ENCODE peak calls at places on chromosomes 5 and 9, in five cellular contexts. Q, F, O, I and U are unnamed samples. For H3K4me1, the result is how much of the 10 kb centered on the place peaks cover.

GRCh38 chr5:17434982-17435381 is 63.0 kb upstream of the TAF11L2 start:
- DNase-seq in F (no peak), O (no peak), I (no peak), Q (no peak), U (no peak)

GRCh38 chr5:63398346-63398745 is 563.9 kb downstream of the HTR1A start:
- DNase-seq in F (no peak), I (no peak), Q (no peak), O (no peak), U (no peak)

GRCh38 chr5:126998895-126999570 is 31.3 kb downstream of the MARCHF3 start:
- DNase-seq in Q (no peak), O (no peak), F (no peak), I (no peak), U (no peak)

GRCh38 chr5:1777281-1778137 is 22.1 kb downstream of the MRPL36 start:
- DNase-seq in I (no peak), F (no peak), Q (no peak), O (no peak), U (no peak)

GRCh38 chr9:134218230-134218629 is 53.9 kb upstream of the RNU6ATAC start:
- DNase-seq in Q (no peak), O (no peak), I (no peak), F (no peak), U (no peak)

GRCh38 chr5:15966066-15966640 is 213.4 kb downstream of the MARCHF11 start:
- DNase-seq in F (no peak), O (no peak), I (no peak), Q (no peak), U (no peak)

GRCh38 chr9:136103651-136104487 is 8.8 kb upstream of the NACC2 start:
- DNase-seq in Q (no peak), O (no peak), I (peak), F (no peak), U (no peak)

GRCh38 chr5:161431963-161432362 is 114.6 kb downstream of the GABRB2 start:
- DNase-seq in O (no peak), F (no peak), Q (no peak), I (no peak), U (no peak)

GRCh38 chr5:149581931-149582768 is 852 bp downstream of the ARHGEF37 start:
- DNase-seq in I (peak), O (no peak), F (no peak), Q (no peak), U (peak)

GRCh38 chr5:109997191-109997590 is 307.5 kb downstream of the MAN2A1 start:
- DNase-seq in O (no peak), I (no peak), F (no peak), Q (no peak), U (no peak)

GRCh38 chr9:73269430-73270101 is 117.9 kb downstream of the ANXA1 start:
- DNase-seq in I (no peak), F (peak), Q (peak), O (peak), U (peak)

DNA sequence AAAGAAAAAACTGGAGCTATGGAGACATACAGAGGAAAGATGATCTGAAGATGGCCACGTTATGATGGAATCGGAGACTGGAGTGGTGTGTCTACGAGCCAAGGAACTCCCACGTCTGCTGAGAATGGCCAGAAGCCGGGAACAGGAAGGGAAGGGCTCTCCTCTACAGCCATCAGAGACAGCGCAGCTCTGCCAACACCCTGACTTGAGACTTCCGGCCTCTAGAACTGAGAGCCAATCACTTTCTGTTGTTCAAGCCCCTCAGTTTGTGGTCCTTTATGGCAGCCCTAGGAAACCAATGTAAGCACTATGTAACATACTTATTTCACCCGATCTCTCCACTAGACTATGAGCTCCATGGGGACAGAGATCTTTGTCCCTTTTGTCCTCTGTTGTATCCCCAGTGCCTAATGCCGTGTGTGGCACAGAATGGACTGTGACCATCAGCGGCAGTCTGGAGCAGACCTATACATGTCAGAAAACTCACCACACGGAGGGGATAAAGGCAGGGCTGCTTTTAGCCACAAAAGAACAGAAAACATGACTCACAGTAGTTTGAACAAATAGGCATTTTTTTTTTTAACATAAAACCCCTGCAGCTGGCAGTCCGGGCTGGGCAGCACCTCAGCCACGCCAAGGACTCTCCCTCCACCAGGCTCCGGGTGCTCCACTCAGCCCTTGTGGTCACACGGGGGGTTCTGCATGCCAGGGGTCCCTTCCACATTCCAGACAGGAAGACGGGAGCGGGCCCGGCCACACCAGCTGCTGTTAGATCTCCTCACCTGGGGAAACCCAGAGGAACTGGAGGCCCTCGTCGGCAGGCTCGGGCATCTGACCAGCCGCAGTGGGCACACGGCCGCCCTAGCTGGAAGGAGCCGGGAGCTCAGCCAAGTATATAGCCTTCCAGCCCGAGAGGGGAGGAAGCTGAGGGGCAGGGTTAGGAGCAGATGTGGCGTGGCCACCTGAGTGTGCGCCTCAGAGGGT is 16.1 kb upstream of the MXD3 start:
- DNase-seq in I (no peak), O (no peak), F (peak), Q (no peak), U (peak)
- H3K4me2 ChIP-seq in I (no peak), O (no peak), F (peak), Q (peak), U (peak)

DNA sequence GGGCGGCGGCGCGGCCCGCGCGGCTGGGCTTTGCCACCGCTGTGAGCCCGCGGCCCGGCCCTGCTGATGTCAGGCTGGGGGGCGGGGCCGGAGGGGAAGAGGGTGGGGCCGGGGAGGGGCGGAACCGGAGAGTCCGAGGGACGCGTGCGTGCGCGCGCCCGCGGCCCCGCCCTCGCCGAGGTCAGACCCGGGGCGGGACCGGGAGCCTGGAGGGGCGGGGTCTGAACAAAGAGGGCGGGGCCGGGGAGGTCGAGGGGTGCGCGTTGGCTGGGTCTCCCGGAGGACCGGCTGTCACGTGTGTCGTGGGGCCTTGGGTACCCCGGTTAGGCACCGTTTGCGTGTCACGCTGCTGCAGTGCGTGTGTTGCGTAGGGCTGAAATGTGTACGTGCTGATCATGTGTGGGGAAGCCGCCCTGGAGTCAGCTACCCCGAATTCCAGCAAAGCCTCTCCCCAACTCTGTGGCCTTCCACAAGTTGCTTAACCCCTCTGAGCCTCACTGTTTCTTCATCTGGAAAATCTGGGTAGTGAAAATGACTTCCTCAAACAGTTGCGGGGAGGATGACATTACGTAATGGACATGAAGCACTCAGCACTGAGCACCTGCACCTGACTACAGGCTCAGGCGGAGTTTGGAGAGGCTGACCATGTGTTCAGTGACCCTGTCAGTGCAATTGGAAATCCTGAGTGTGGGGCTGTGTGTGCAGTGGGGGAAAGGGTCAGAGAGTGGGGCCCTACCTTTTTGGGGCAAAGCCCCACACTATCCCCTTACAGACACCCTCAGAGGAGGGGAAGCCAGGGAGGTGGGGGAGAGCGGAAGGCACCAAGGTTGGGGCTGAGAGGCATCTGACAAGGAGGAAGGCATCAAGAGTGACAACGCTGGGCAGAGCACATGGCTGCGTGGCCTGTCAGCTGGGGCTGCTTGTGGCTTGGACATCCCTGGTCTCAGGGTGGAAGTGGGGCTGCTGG is at the start of gene RALGDS:
- DNase-seq in O (peak), Q (peak), F (peak), I (peak), U (peak)
- H3K4me1 ChIP-seq in O (half or more), Q (under half), F (under half), I (under half), U (under half)

GRCh38 chr9:84266087-84266561 is 74.4 kb downstream of the SLC28A3 start:
- DNase-seq in Q (peak), O (no peak), F (peak), I (no peak), U (no peak)

GRCh38 chr9:84276741-84277140 is 63.8 kb downstream of the SLC28A3 start:
- DNase-seq in O (no peak), Q (no peak), I (no peak), F (no peak), U (no peak)

GRCh38 chr9:84271004-84271886 is 69.3 kb downstream of the SLC28A3 start:
- DNase-seq in I (peak), F (no peak), Q (no peak), O (no peak), U (peak)

GRCh38 chr9:84277646-84278045 is 62.9 kb downstream of the SLC28A3 start:
- DNase-seq in F (no peak), O (no peak), Q (no peak), I (no peak), U (no peak)

DNA sequence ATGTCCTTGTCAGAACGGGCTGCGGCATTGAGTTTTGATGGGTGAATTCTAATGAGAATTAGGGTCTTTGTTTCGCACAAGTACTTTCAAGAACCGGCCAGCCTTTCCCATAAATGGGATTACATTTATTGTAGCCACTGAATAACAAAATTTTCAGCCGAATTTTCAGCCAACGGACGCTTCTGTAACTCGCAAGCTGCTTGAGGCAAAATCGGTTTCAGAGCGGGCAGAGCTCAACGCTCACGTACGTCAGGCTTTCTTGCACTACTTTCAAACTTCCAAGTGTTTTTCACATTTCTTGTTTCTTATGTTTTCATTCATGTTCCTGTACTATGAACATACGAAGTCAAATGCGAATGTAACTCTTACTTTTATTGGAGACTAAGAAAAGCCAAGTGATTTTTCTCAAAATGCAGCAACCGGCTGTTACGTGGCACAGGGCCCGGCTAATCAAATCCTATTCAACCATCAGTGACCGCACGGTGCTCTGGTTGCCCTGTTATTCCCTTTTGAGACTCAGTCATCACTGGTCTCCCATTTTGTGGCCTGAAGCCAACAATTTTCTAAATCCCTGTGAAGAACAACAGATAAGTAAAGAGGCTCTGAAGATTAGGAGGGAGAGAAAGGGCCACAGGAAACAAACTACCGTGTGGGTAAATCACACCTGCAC is 68.5 kb downstream of the SLC28A3 start:
- DNase-seq in F (no peak), O (no peak), Q (no peak), I (no peak), U (no peak)
- TF ChIP-seq JUN in F (no peak), O (no peak), Q (no peak), I (no peak), U (no peak)

GRCh38 chr9:87855061-87855460 is 27.6 kb upstream of the SPATA31E1 start:
- DNase-seq in I (no peak), O (no peak), Q (no peak), F (no peak), U (no peak)

GRCh38 chr9:87853289-87853688 is 29.4 kb upstream of the SPATA31E1 start:
- DNase-seq in F (no peak), O (no peak), I (no peak), Q (no peak), U (no peak)

GRCh38 chr9:87857141-87857947 is 25.3 kb upstream of the SPATA31E1 start:
- DNase-seq in F (no peak), Q (no peak), O (no peak), I (no peak), U (no peak)

GRCh38 chr9:87853843-87854242 is 28.8 kb upstream of the SPATA31E1 start:
- DNase-seq in O (no peak), I (no peak), Q (no peak), F (no peak), U (no peak)

DNA sequence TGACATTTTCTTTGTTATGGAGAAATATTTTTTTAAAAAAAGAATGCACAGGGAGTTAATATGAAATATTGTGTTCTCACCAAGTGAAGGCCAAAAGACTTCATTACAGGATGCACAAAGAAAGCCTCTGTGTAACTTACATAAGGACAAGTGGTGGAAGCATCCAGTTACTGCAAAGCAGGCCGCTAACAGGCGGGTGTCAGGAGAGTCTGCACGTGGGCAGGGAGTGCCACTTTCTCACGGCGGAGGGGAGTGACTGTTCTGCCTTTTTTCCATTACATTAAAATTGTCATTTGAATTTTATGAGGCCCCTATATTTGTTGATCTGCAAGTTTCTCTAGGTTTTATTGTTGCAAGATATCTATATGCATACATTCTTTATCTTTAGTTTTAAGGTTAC is 28.1 kb upstream of the SPATA31E1 start:
- DNase-seq in Q (no peak), O (no peak), I (no peak), F (no peak), U (no peak)
- H3K4me2 ChIP-seq in Q (no peak), O (no peak), I (no peak), F (no peak), U (no peak)

GRCh38 chr5:96651047-96651446 is 11.1 kb upstream of the CAST start:
- DNase-seq in I (no peak), F (no peak), Q (no peak), O (no peak), U (no peak)
- H3K4me1 ChIP-seq in I (under half), F (under half), Q (half or more), O (under half), U (under half)

GRCh38 chr5:171544913-171545550 is 125.6 kb downstream of the FGF18 start:
- DNase-seq in I (no peak), O (no peak), Q (no peak), F (no peak), U (no peak)
- TF ChIP-seq JUN in I (no peak), O (no peak), Q (no peak), F (no peak), U (no peak)

GRCh38 chr5:114363837-114364236 is 2.0 kb downstream of the KCNN2 start:
- DNase-seq in I (no peak), Q (no peak), O (no peak), F (no peak), U (no peak)
- H3K4me2 ChIP-seq in I (peak), Q (no peak), O (no peak), F (no peak), U (no peak)